ENCODE peak calls at places on chromosomes 5 and 9, in ten cellular contexts. One of them, this sample, is unnamed.

GRCh38 chr5:173730610-173731302 is 114.3 kb upstream of the BOD1 start:
- DNase-seq in osteocyte: no peak
- DNase-seq in cardiac fibroblast: no peak
- DNase-seq in spleen: no peak
- DNase-seq in lower leg skin: no peak
- DNase-seq in heart right ventricle: no peak
- DNase-seq in endodermal cell: no peak
- DNase-seq in mucosa of descending colon: no peak
- DNase-seq in fibroblast of pulmonary artery: no peak
- DNase-seq in AG04450: no peak
- DNase-seq in this sample: no peak

GRCh38 chr5:101390317-101390908 is 487.3 kb upstream of the ST8SIA4 start:
- DNase-seq in cardiac fibroblast: peak; percentile 71
- DNase-seq in spleen: no peak
- DNase-seq in endodermal cell: peak; percentile 61
- DNase-seq in fibroblast of pulmonary artery: peak; percentile 68
- DNase-seq in heart right ventricle: peak; percentile 13
- DNase-seq in lower leg skin: no peak
- DNase-seq in mucosa of descending colon: no peak
- DNase-seq in AG04450: peak; percentile 0
- DNase-seq in osteocyte: no peak
- DNase-seq in this sample: no peak

GRCh38 chr9:128043467-128043868 is 23.7 kb downstream of the NAIF1 start:
- DNase-seq in spleen: no peak
- DNase-seq in lower leg skin: no peak
- DNase-seq in heart right ventricle: no peak
- DNase-seq in osteocyte: no peak
- DNase-seq in AG04450: no peak
- DNase-seq in mucosa of descending colon: no peak
- DNase-seq in endodermal cell: peak; percentile 60
- DNase-seq in fibroblast of pulmonary artery: no peak
- DNase-seq in cardiac fibroblast: no peak
- DNase-seq in this sample: no peak

GRCh38 chr9:37679649-37680402 is 29.1 kb downstream of the FRMPD1 start:
- DNase-seq in spleen: no peak
- DNase-seq in lower leg skin: no peak
- DNase-seq in fibroblast of pulmonary artery: no peak
- DNase-seq in AG04450: no peak
- DNase-seq in endodermal cell: no peak
- DNase-seq in osteocyte: no peak
- DNase-seq in mucosa of descending colon: no peak
- DNase-seq in heart right ventricle: no peak
- DNase-seq in cardiac fibroblast: no peak
- DNase-seq in this sample: no peak

GRCh38 chr9:76996700-76997099 is 22.8 kb upstream of the FOXB2 start:
- DNase-seq in heart right ventricle: peak; percentile 25
- DNase-seq in spleen: no peak
- DNase-seq in cardiac fibroblast: peak; percentile 61
- DNase-seq in fibroblast of pulmonary artery: peak; percentile 51
- DNase-seq in lower leg skin: no peak
- DNase-seq in mucosa of descending colon: peak; percentile 61
- DNase-seq in endodermal cell: peak; percentile 90
- DNase-seq in osteocyte: no peak
- DNase-seq in AG04450: no peak
- DNase-seq in this sample: no peak

GRCh38 chr5:16819522-16820167 is 116.4 kb downstream of the MYO10 start:
- DNase-seq in cardiac fibroblast: peak; percentile 83
- DNase-seq in fibroblast of pulmonary artery: peak; percentile 66
- DNase-seq in spleen: no peak
- DNase-seq in mucosa of descending colon: no peak
- DNase-seq in heart right ventricle: no peak
- DNase-seq in lower leg skin: no peak
- DNase-seq in endodermal cell: no peak
- DNase-seq in AG04450: peak; percentile 29
- DNase-seq in osteocyte: no peak
- DNase-seq in this sample: peak; percentile 72

GRCh38 chr9:8856686-8857329 is 1057.2 kb upstream of the DMAC1 start:
- DNase-seq in endodermal cell: no peak
- DNase-seq in cardiac fibroblast: no peak
- DNase-seq in AG04450: no peak
- DNase-seq in fibroblast of pulmonary artery: no peak
- DNase-seq in mucosa of descending colon: no peak
- DNase-seq in heart right ventricle: no peak
- DNase-seq in lower leg skin: no peak
- DNase-seq in osteocyte: no peak
- DNase-seq in spleen: no peak
- DNase-seq in this sample: no peak

GRCh38 chr9:98091735-98092632 is 27.0 kb downstream of the TRIM14 start:
- DNase-seq in lower leg skin: no peak
- DNase-seq in spleen: no peak
- DNase-seq in fibroblast of pulmonary artery: peak; percentile 64
- DNase-seq in cardiac fibroblast: peak; percentile 34
- DNase-seq in endodermal cell: peak; percentile 80
- DNase-seq in AG04450: no peak
- DNase-seq in heart right ventricle: no peak
- DNase-seq in osteocyte: no peak
- DNase-seq in mucosa of descending colon: no peak
- DNase-seq in this sample: peak; percentile 16

GRCh38 chr5:523658-524441 is 399 bp downstream of the SLC9A3 start:
- DNase-seq in AG04450: no peak
- DNase-seq in cardiac fibroblast: no peak
- DNase-seq in mucosa of descending colon: no peak
- DNase-seq in spleen: no peak
- DNase-seq in fibroblast of pulmonary artery: no peak
- DNase-seq in lower leg skin: no peak
- DNase-seq in endodermal cell: peak; percentile 73
- DNase-seq in osteocyte: no peak
- DNase-seq in heart right ventricle: no peak
- DNase-seq in this sample: no peak

GRCh38 chr9:35658894-35659220 is 765 bp downstream of the CCDC107 start:
- DNase-seq in osteocyte: no peak
- DNase-seq in fibroblast of pulmonary artery: peak; percentile 56
- DNase-seq in mucosa of descending colon: peak; percentile 66
- DNase-seq in endodermal cell: no peak
- DNase-seq in cardiac fibroblast: peak; percentile 74
- DNase-seq in heart right ventricle: no peak
- DNase-seq in spleen: no peak
- DNase-seq in lower leg skin: no peak
- DNase-seq in AG04450: no peak
- DNase-seq in this sample: no peak

GRCh38 chr5:92581249-92581648 is 999.8 kb downstream of the NR2F1-AS1 start:
- DNase-seq in AG04450: no peak
- DNase-seq in endodermal cell: no peak
- DNase-seq in fibroblast of pulmonary artery: no peak
- DNase-seq in heart right ventricle: no peak
- DNase-seq in mucosa of descending colon: no peak
- DNase-seq in cardiac fibroblast: no peak
- DNase-seq in osteocyte: no peak
- DNase-seq in spleen: no peak
- DNase-seq in lower leg skin: no peak
- DNase-seq in this sample: no peak

GRCh38 chr5:142145106-142145900 is 36.7 kb downstream of the NDFIP1 start:
- DNase-seq in spleen: no peak
- DNase-seq in heart right ventricle: peak; percentile 80
- DNase-seq in endodermal cell: peak; percentile 86
- DNase-seq in AG04450: peak; percentile 16
- DNase-seq in lower leg skin: peak; percentile 62
- DNase-seq in mucosa of descending colon: no peak
- DNase-seq in osteocyte: no peak
- DNase-seq in cardiac fibroblast: peak; percentile 89
- DNase-seq in fibroblast of pulmonary artery: peak; percentile 82
- DNase-seq in this sample: no peak

GRCh38 chr9:250625-251024 is 36.0 kb downstream of the DOCK8 start:
- DNase-seq in lower leg skin: no peak
- DNase-seq in spleen: no peak
- DNase-seq in cardiac fibroblast: no peak
- DNase-seq in AG04450: no peak
- DNase-seq in endodermal cell: no peak
- DNase-seq in fibroblast of pulmonary artery: no peak
- DNase-seq in osteocyte: no peak
- DNase-seq in heart right ventricle: no peak
- DNase-seq in mucosa of descending colon: no peak
- DNase-seq in this sample: no peak

GRCh38 chr5:141958113-141958512 is at the start of gene PCDH12:
- DNase-seq in osteocyte: peak; percentile 73
- DNase-seq in fibroblast of pulmonary artery: peak; percentile 78
- DNase-seq in endodermal cell: no peak
- DNase-seq in mucosa of descending colon: no peak
- DNase-seq in spleen: peak; percentile 83
- DNase-seq in lower leg skin: no peak
- DNase-seq in heart right ventricle: peak; percentile 83
- DNase-seq in cardiac fibroblast: peak; percentile 55
- DNase-seq in AG04450: no peak
- DNase-seq in this sample: no peak

GRCh38 chr9:10614201-10614870 is 1.5 kb upstream of the PTPRD start:
- DNase-seq in AG04450: no peak
- DNase-seq in cardiac fibroblast: no peak
- DNase-seq in fibroblast of pulmonary artery: no peak
- DNase-seq in osteocyte: no peak
- DNase-seq in mucosa of descending colon: no peak
- DNase-seq in lower leg skin: no peak
- DNase-seq in endodermal cell: no peak
- DNase-seq in heart right ventricle: no peak
- DNase-seq in spleen: no peak
- DNase-seq in this sample: no peak

GRCh38 chr9:10613413-10613812 is 611 bp upstream of the PTPRD start:
- DNase-seq in endodermal cell: peak; percentile 52
- DNase-seq in lower leg skin: no peak
- DNase-seq in spleen: no peak
- DNase-seq in osteocyte: no peak
- DNase-seq in mucosa of descending colon: no peak
- DNase-seq in fibroblast of pulmonary artery: no peak
- DNase-seq in AG04450: no peak
- DNase-seq in cardiac fibroblast: no peak
- DNase-seq in heart right ventricle: no peak
- DNase-seq in this sample: no peak

DNA sequence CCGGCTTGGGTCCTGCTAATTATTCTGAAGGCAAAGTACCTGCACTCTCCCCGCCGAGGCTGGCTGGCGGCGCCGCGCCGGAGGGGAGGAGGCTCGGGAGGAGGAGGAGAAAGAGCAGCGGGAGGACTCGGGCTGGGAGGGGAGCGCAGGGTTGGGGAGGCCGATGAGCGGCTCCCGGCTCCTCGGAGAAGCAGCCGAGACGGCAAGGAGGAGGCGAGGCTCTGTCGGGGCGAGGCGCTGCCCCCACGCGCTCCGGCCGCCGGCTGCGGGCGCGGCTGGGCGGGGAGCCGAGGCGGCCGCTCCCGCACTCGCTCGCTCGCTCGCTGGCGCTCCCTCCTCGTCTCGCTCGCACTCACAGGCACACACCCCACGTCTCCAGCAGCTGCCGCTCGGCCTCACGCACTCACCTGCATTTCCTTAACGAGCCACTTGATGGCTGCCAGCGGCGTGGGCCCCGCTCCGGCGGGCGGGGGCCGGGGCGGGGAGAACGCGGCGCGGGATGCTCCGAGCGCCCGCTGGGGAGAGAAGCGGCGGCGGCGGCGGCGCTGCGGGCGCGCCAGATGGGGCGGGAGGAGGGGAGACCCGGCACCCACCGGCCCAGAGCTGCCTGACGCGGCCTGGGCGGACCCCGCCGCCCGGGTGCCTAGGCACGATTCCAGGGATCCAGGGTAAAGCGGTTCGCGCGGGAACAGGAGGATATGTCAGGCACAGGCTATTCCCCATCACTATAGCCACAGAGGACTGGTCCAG is at the start of gene PTPRD:
- DNase-seq in cardiac fibroblast: peak; percentile 27
- DNase-seq in AG04450: no peak
- DNase-seq in mucosa of descending colon: peak; percentile 31
- DNase-seq in lower leg skin: no peak
- DNase-seq in endodermal cell: peak; percentile 89
- DNase-seq in heart right ventricle: no peak
- DNase-seq in spleen: peak; percentile 68
- DNase-seq in fibroblast of pulmonary artery: peak; percentile 22
- DNase-seq in osteocyte: no peak
- DNase-seq in this sample: no peak
- TF ChIP-seq CTCF in cardiac fibroblast: no peak
- TF ChIP-seq CTCF in AG04450: no peak
- TF ChIP-seq CTCF in mucosa of descending colon: no peak
- TF ChIP-seq CTCF in lower leg skin: no peak
- TF ChIP-seq CTCF in endodermal cell: peak; percentile 68
- TF ChIP-seq CTCF in heart right ventricle: no peak
- TF ChIP-seq CTCF in spleen: no peak
- TF ChIP-seq CTCF in fibroblast of pulmonary artery: no peak
- TF ChIP-seq CTCF in osteocyte: peak; percentile 39
- TF ChIP-seq CTCF in this sample: no peak

GRCh38 chr9:18791074-18791473 is 241.9 kb downstream of the SAXO1 start:
- DNase-seq in heart right ventricle: no peak
- DNase-seq in fibroblast of pulmonary artery: peak; percentile 20
- DNase-seq in cardiac fibroblast: peak; percentile 17
- DNase-seq in endodermal cell: peak; percentile 88
- DNase-seq in lower leg skin: no peak
- DNase-seq in AG04450: no peak
- DNase-seq in mucosa of descending colon: no peak
- DNase-seq in spleen: no peak
- DNase-seq in osteocyte: no peak
- DNase-seq in this sample: no peak
- TF ChIP-seq CTCF in heart right ventricle: no peak
- TF ChIP-seq CTCF in fibroblast of pulmonary artery: peak; percentile 34
- TF ChIP-seq CTCF in cardiac fibroblast: peak; percentile 39
- TF ChIP-seq CTCF in endodermal cell: peak; percentile 95
- TF ChIP-seq CTCF in lower leg skin: no peak
- TF ChIP-seq CTCF in AG04450: peak; percentile 49
- TF ChIP-seq CTCF in mucosa of descending colon: no peak
- TF ChIP-seq CTCF in spleen: no peak
- TF ChIP-seq CTCF in osteocyte: peak; percentile 60
- TF ChIP-seq CTCF in this sample: no peak

DNA sequence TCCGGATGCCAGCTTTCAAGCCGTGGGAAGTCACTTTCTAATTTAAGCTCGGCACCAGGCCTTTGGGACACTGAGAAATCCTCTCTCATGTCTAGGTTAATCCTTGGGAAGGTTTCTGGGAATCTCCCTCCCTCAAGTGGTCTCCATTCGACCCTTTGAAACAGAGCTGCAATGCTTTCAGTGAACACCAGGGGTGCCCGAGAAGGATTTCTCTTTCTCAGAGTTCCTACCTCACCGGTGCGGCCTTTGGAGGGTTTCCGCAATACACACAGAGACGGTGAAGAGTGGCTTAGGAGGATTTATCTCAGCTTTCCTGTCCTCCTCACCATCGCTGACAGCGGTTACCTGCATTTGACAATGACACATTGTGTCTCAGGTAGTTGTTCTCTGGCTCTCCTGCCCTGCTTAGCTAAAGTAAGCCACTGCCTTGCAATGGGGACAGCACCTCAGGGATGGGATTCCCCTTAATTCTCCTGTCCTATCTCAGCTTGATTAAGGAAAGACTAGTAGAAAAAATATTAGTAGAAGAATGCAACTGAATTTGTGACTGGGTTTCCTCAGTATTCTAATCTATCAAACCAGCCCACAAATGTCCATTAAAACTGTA is 180.6 kb downstream of the GABRG2 start:
- DNase-seq in osteocyte: no peak
- DNase-seq in heart right ventricle: no peak
- DNase-seq in mucosa of descending colon: no peak
- DNase-seq in endodermal cell: peak; percentile 92
- DNase-seq in AG04450: no peak
- DNase-seq in cardiac fibroblast: no peak
- DNase-seq in spleen: no peak
- DNase-seq in lower leg skin: no peak
- DNase-seq in fibroblast of pulmonary artery: no peak
- DNase-seq in this sample: no peak
- TF ChIP-seq CTCF in osteocyte: peak; percentile 18
- TF ChIP-seq CTCF in heart right ventricle: no peak
- TF ChIP-seq CTCF in mucosa of descending colon: no peak
- TF ChIP-seq CTCF in endodermal cell: peak; percentile 85
- TF ChIP-seq CTCF in AG04450: peak; percentile 24
- TF ChIP-seq CTCF in cardiac fibroblast: peak; percentile 33
- TF ChIP-seq CTCF in spleen: no peak
- TF ChIP-seq CTCF in lower leg skin: no peak
- TF ChIP-seq CTCF in fibroblast of pulmonary artery: peak; percentile 8
- TF ChIP-seq CTCF in this sample: no peak

GRCh38 chr5:171667341-171668096 is 118.1 kb upstream of the SMIM23 start:
- DNase-seq in spleen: no peak
- DNase-seq in AG04450: peak; percentile 70
- DNase-seq in endodermal cell: peak; percentile 94
- DNase-seq in lower leg skin: no peak
- DNase-seq in mucosa of descending colon: no peak
- DNase-seq in cardiac fibroblast: peak; percentile 85
- DNase-seq in fibroblast of pulmonary artery: peak; percentile 77
- DNase-seq in heart right ventricle: peak; percentile 66
- DNase-seq in osteocyte: no peak
- DNase-seq in this sample: no peak
- TF ChIP-seq CTCF in spleen: no peak
- TF ChIP-seq CTCF in AG04450: peak; percentile 47
- TF ChIP-seq CTCF in endodermal cell: no peak
- TF ChIP-seq CTCF in lower leg skin: no peak
- TF ChIP-seq CTCF in mucosa of descending colon: no peak
- TF ChIP-seq CTCF in cardiac fibroblast: no peak
- TF ChIP-seq CTCF in fibroblast of pulmonary artery: peak; percentile 21
- TF ChIP-seq CTCF in heart right ventricle: peak; percentile 38
- TF ChIP-seq CTCF in osteocyte: no peak
- TF ChIP-seq CTCF in this sample: no peak